ENCODE peak calls at places on chromosomes 7 and 10, in seven cellular contexts. B, N, V, L, I, Y and S are unnamed samples. For H3K27me3, the result is how much of the 10 kb centered on the place peaks cover.

GRCh38 chr7:131686833-131687232 is 130.4 kb upstream of the PODXL start:
- DNase-seq in L (no peak), V (no peak), I (no peak), Y (no peak), B (no peak), N (no peak), S (no peak)

GRCh38 chr7:155962968-155963300 is 150.7 kb upstream of the SHH start:
- DNase-seq in B (no peak), L (no peak), I (no peak), Y (no peak), V (no peak), N (peak), S (no peak)

GRCh38 chr10:8392216-8392615 is 337.7 kb downstream of the GATA3 start:
- DNase-seq in I (no peak), B (no peak), L (no peak), N (no peak), Y (no peak), V (no peak), S (no peak)

GRCh38 chr10:61456095-61456789 is 3.1 kb upstream of the TMEM26 start:
- DNase-seq in I (no peak), B (no peak), L (no peak), Y (no peak), N (no peak), V (no peak), S (peak)

GRCh38 chr10:116044722-116045374 is 228.2 kb downstream of the GFRA1 start:
- DNase-seq in B (peak), V (no peak), Y (no peak), I (no peak), L (no peak), N (no peak), S (no peak)

GRCh38 chr10:116521424-116522305 is 24.1 kb upstream of the PNLIP start:
- DNase-seq in L (no peak), V (no peak), N (no peak), I (peak), B (no peak), Y (peak), S (no peak)

GRCh38 chr7:99272476-99273045 is at the start of gene MYH16:
- DNase-seq in N (no peak), L (no peak), I (no peak), Y (no peak), V (no peak), B (no peak), S (no peak)

GRCh38 chr7:22613466-22613865 is 113.5 kb upstream of the STEAP1B start:
- DNase-seq in Y (no peak), N (no peak), V (no peak), I (no peak), B (no peak), L (no peak), S (no peak)

GRCh38 chr10:72274213-72274729 is 547 bp downstream of the DDIT4 start:
- DNase-seq in N (peak), V (peak), I (no peak), L (no peak), Y (no peak), B (no peak), S (peak)

GRCh38 chr7:123864438-123864837 is 19.5 kb downstream of the HYAL4 start:
- DNase-seq in N (no peak), B (no peak), Y (no peak), V (no peak), I (no peak), L (no peak), S (no peak)

GRCh38 chr7:117715784-117716445 is 157.3 kb downstream of the CTTNBP2 start:
- DNase-seq in Y (peak), L (no peak), B (no peak), N (no peak), V (no peak), I (peak), S (no peak)

GRCh38 chr10:23479798-23480473 is 41.1 kb downstream of the OTUD1 start:
- DNase-seq in I (no peak), N (no peak), V (no peak), Y (no peak), B (no peak), L (no peak), S (no peak)

GRCh38 chr7:123275036-123275753 is 75.4 kb upstream of the SLC13A1 start:
- DNase-seq in V (no peak), N (no peak), I (no peak), B (no peak), L (no peak), Y (no peak), S (no peak)

GRCh38 chr10:122152544-122152943 is 118.6 kb upstream of the BTBD16 start:
- DNase-seq in L (peak), Y (no peak), B (peak), V (no peak), I (no peak), N (no peak), S (no peak)

GRCh38 chr7:29138588-29138987 is 7.7 kb downstream of the CPVL start:
- DNase-seq in N (no peak), L (no peak), I (no peak), B (no peak), Y (no peak), V (no peak), S (no peak)

GRCh38 chr7:11177793-11178192 is 204.1 kb downstream of the PHF14 start:
- DNase-seq in I (no peak), Y (no peak), B (no peak), L (no peak), V (no peak), N (no peak), S (no peak)

GRCh38 chr7:139181404-139181803 is 49.6 kb upstream of the UBN2 start:
- DNase-seq in N (no peak), V (no peak), B (no peak), L (no peak), I (no peak), Y (no peak), S (no peak)

GRCh38 chr10:34341473-34341872 is 473.6 kb downstream of the PARD3 start:
- DNase-seq in V (no peak), B (no peak), Y (no peak), N (no peak), L (no peak), I (no peak), S (no peak)

GRCh38 chr7:10973061-10973941 is at the start of gene PHF14:
- DNase-seq in N (peak), Y (peak), I (peak), V (peak), B (peak), L (peak), S (peak)

GRCh38 chr10:80544316-80544953 is 6.7 kb downstream of the SH2D4B start:
- DNase-seq in L (no peak), B (no peak), V (no peak), N (no peak), I (no peak), Y (no peak), S (no peak)

GRCh38 chr10:47049056-47049851 is 138.0 kb downstream of the PTPN20 start:
- DNase-seq in B (no peak), I (no peak), N (peak), V (no peak), L (peak), Y (no peak), S (no peak)

GRCh38 chr7:35758421-35758820 is 42.4 kb upstream of the SEPTIN7 start:
- DNase-seq in N (no peak), V (no peak), Y (no peak), B (no peak), I (peak), L (no peak), S (no peak)

GRCh38 chr7:46147871-46148270 is 226.8 kb upstream of the IGFBP3 start:
- DNase-seq in I (no peak), Y (no peak), L (no peak), B (no peak), N (no peak), V (no peak), S (no peak)

GRCh38 chr10:58651040-58651439 is 138.4 kb downstream of the BICC1 start:
- DNase-seq in B (peak), I (no peak), N (no peak), Y (no peak), V (no peak), L (no peak), S (no peak)

GRCh38 chr7:25877802-25878789 is 273.9 kb upstream of the NFE2L3 start:
- DNase-seq in L (no peak), Y (no peak), N (no peak), V (no peak), B (no peak), I (no peak), S (no peak)

GRCh38 chr7:28573059-28573553 is 160.8 kb downstream of the CREB5 start:
- DNase-seq in N (no peak), Y (no peak), I (no peak), L (no peak), B (peak), V (no peak), S (peak)

GRCh38 chr10:128540806-128541739 is 414.9 kb upstream of the MKI67 start:
- DNase-seq in I (peak), N (no peak), Y (no peak), B (no peak), V (no peak), L (no peak), S (no peak)

GRCh38 chr7:91596287-91596686 is 284.2 kb downstream of the MTERF1 start:
- DNase-seq in V (no peak), B (no peak), Y (no peak), N (no peak), I (no peak), L (no peak), S (no peak)

GRCh38 chr10:31353574-31353973 is 34.6 kb downstream of the ZEB1 start:
- DNase-seq in L (no peak), N (no peak), V (no peak), Y (peak), I (no peak), B (no peak), S (no peak)

DNA sequence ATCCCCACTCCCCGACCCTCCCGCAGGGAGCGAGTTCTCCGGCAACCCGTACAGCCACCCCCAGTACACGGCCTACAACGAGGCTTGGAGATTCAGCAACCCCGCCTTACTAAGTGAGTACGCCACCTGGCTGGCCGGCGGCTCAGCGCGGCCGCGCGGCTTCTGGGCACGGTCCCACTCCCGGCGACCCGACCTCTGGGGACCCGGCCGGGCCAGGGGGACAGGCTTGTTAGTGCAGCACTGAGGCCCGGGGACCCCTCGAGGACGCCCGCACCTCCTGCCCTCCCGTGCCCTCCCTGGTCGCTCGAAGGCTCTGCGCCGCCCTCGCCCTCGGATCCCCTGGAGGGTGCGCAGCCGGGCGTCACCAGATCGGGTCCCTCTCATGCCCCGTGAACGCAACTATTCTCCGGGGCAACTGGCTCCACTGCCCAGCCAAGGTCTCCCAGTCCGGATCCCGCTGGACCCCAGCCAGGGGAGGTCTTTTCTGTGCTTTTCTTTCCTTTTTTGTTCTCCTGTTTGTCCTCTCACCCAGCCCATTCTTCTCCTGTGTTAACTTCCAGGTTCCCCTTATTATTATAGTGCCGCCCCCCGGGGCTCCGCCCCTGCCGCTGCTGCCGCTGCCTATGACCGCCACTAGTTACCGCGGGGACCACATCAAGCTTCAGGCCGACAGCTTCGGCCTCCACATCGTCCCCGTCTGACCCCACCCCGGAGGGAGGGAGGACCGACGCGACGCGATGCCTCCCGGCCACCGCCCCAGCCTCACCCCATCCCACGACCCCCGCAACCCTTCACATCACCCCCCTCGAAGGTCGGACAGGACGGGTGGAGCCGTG is 81.8 kb downstream of the PAX2 start:
- DNase-seq in L (no peak), I (peak), V (no peak), Y (peak), B (no peak), N (no peak), S (peak)
- TF ChIP-seq CTCF in L (no peak), I (peak), V (peak), Y (peak), B (no peak), N (peak), S (peak)

GRCh38 chr7:43313628-43314378 is 201.4 kb downstream of the HECW1 start:
- DNase-seq in I (no peak), V (no peak), N (no peak), L (no peak), B (no peak), Y (no peak), S (no peak)
- H3K4me3 ChIP-seq in I (no peak), V (no peak), N (no peak), L (no peak), B (no peak), Y (no peak), S (no peak)

GRCh38 chr7:16645593-16646426 is at the start of the genes ANKMY2 and BZW2:
- DNase-seq in I (peak), Y (peak), V (peak), L (peak), B (peak), N (peak), S (peak)
- H3K27me3 ChIP-seq in I (under half), Y (under half), V (under half), L (under half), B (under half), N (under half), S (under half)

DNA sequence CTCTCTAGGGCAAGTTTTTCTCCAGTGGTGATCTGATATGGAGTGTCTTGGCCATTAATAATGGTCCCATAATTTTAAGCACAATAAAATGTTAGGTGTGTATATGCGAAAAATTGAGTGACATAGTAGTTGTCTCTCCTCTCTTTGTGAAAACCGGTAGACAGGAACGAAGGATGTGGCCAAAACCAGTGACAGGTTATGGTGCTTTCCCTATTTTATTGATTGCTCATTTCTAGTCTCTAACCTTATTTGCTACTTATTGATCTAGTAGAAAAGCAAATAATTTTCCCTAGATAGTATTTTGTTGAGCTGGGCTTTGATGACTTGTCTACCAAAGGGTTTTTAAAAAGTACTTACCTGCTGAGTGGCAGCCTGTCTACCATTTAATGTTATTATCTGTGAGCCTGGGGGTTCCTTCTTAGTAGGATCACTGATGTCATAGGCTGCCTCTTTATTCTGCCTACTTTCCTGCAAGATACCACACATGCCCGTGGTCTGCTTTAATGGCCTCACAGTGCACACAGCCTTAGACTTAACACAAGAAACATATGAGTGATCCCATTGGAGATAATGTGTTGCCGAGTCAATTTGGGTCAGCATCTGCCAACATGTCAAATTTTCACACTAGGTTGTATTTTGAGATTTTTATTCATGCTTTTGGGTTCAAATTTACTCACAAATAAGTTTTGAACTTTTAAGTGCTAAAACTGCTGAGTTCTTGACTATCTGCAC is 100.0 kb downstream of the AUTS2 start:
- DNase-seq in V (no peak), Y (no peak), L (no peak), N (no peak), B (no peak), I (no peak), S (no peak)
- TF ChIP-seq CTCF in V (no peak), Y (no peak), L (no peak), N (no peak), B (no peak), I (no peak), S (no peak)

GRCh38 chr10:111999205-111999914 is 184.2 kb downstream of the GPAM start:
- DNase-seq in B (no peak), N (no peak), I (peak), Y (no peak), V (no peak), L (no peak), S (no peak)

GRCh38 chr10:111998728-111999127 is 184.8 kb downstream of the GPAM start:
- DNase-seq in V (no peak), N (no peak), Y (no peak), I (no peak), B (no peak), L (no peak), S (no peak)

GRCh38 chr10:112002191-112002590 is 181.4 kb downstream of the GPAM start:
- DNase-seq in Y (no peak), V (no peak), L (no peak), I (no peak), B (no peak), N (no peak), S (no peak)

GRCh38 chr10:112000466-112000865 is 183.1 kb downstream of the GPAM start:
- DNase-seq in V (no peak), Y (no peak), I (no peak), N (no peak), L (no peak), B (no peak), S (no peak)

GRCh38 chr10:111999915-112000302 is 183.7 kb downstream of the GPAM start:
- DNase-seq in B (no peak), I (no peak), L (no peak), V (no peak), Y (no peak), N (no peak), S (no peak)
- H3K4me3 ChIP-seq in B (no peak), I (no peak), L (no peak), V (no peak), Y (no peak), N (no peak), S (no peak)

DNA sequence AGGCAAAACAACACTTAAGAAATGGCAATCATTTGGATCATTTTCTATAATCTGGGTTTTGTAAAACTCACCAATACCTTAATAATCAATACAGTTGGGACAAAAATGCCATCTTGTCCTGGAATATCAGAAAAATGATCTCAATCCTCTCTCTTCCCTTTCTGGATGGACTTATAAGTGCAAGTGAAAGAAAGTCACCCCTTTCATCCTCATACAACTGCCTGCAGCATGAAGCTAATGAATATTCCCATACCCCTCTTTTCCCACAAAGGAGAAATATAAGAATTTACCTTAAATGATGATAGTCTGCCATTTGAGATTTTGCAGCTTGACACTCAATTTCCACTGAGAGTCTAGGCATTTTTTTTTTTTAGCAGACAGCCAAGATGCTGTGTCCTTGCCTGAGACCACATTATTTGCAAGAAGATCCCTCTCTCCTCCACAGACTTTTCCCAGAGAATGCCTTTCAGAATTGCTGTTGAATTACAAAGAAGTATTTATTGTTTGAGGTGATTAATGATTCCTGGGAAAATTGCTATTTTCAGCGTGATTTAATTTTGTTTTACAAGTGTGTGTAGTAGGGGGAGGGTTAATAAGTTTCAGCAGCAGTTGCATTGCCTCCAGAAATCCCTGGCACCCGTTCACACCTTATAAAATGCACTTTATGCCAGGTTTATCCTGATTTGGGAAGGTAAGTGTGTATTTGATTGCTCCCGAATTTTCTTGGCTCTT is 3.8 kb downstream of the HOXA4 start:
- DNase-seq in V (no peak), I (no peak), L (no peak), Y (no peak), N (no peak), B (no peak), S (no peak)
- H3K27me3 ChIP-seq in V (under half), I (half or more), L (half or more), Y (under half), N (under half), B (under half), S (under half)

GRCh38 chr7:144786522-144786921 is 49.3 kb downstream of the TPK1 start:
- DNase-seq in V (no peak), L (no peak), B (no peak), Y (peak), I (peak), N (no peak), S (no peak)
- TF ChIP-seq CTCF in V (peak), L (no peak), B (no peak), Y (peak), I (peak), N (no peak), S (no peak)